ENCODE peak calls at places on chromosomes 16 and 17, in four cellular contexts. One of them, this sample, is unnamed.

GRCh38 chr16:88339926-88340754 is 42.6 kb upstream of the ZNF469 start:
- DNase-seq in upper lobe of right lung: no peak
- DNase-seq in nucleus accumbens: no peak
- DNase-seq in stimulated activated CD4-positive, alpha-beta T cell treated with anti-CD3 and anti-CD28 coated beads, Interleukin-2, amount 100 ng/mL, for 48 hours: no peak
- DNase-seq in this sample: no peak

GRCh38 chr16:89037261-89038152 is 56.1 kb upstream of the ACSF3 start:
- DNase-seq in upper lobe of right lung: no peak
- DNase-seq in nucleus accumbens: no peak
- DNase-seq in stimulated activated CD4-positive, alpha-beta T cell treated with anti-CD3 and anti-CD28 coated beads, Interleukin-2, amount 100 ng/mL, for 48 hours: peak
- DNase-seq in this sample: no peak

GRCh38 chr16:3608069-3608468 is 3.3 kb downstream of the SLX4 start:
- DNase-seq in upper lobe of right lung: peak
- DNase-seq in nucleus accumbens: no peak
- DNase-seq in stimulated activated CD4-positive, alpha-beta T cell treated with anti-CD3 and anti-CD28 coated beads, Interleukin-2, amount 100 ng/mL, for 48 hours: no peak
- DNase-seq in this sample: no peak

GRCh38 chr16:2468725-2469398 is 2.2 kb upstream of the NTN3 start:
- DNase-seq in upper lobe of right lung: no peak
- DNase-seq in nucleus accumbens: no peak
- DNase-seq in stimulated activated CD4-positive, alpha-beta T cell treated with anti-CD3 and anti-CD28 coated beads, Interleukin-2, amount 100 ng/mL, for 48 hours: no peak
- DNase-seq in this sample: no peak

GRCh38 chr16:64311241-64311640 is 810.6 kb downstream of the CDH11 start:
- DNase-seq in upper lobe of right lung: no peak
- DNase-seq in nucleus accumbens: no peak
- DNase-seq in stimulated activated CD4-positive, alpha-beta T cell treated with anti-CD3 and anti-CD28 coated beads, Interleukin-2, amount 100 ng/mL, for 48 hours: no peak
- DNase-seq in this sample: no peak

GRCh38 chr17:68445671-68446070 is 11.6 kb downstream of the WIPI1 start:
- DNase-seq in upper lobe of right lung: no peak
- DNase-seq in nucleus accumbens: no peak
- DNase-seq in stimulated activated CD4-positive, alpha-beta T cell treated with anti-CD3 and anti-CD28 coated beads, Interleukin-2, amount 100 ng/mL, for 48 hours: no peak
- DNase-seq in this sample: no peak

GRCh38 chr16:58028168-58028455 is 2.6 kb downstream of the MMP15 start:
- DNase-seq in upper lobe of right lung: no peak
- DNase-seq in nucleus accumbens: no peak
- DNase-seq in stimulated activated CD4-positive, alpha-beta T cell treated with anti-CD3 and anti-CD28 coated beads, Interleukin-2, amount 100 ng/mL, for 48 hours: no peak
- DNase-seq in this sample: no peak

GRCh38 chr17:48610282-48611211 is at the start of gene HOXB7:
- DNase-seq in upper lobe of right lung: peak
- DNase-seq in nucleus accumbens: no peak
- DNase-seq in stimulated activated CD4-positive, alpha-beta T cell treated with anti-CD3 and anti-CD28 coated beads, Interleukin-2, amount 100 ng/mL, for 48 hours: peak
- DNase-seq in this sample: peak

GRCh38 chr17:80981062-80981902 is 10.4 kb upstream of the CHMP6 start:
- DNase-seq in upper lobe of right lung: no peak
- DNase-seq in nucleus accumbens: no peak
- DNase-seq in stimulated activated CD4-positive, alpha-beta T cell treated with anti-CD3 and anti-CD28 coated beads, Interleukin-2, amount 100 ng/mL, for 48 hours: peak
- DNase-seq in this sample: peak

GRCh38 chr17:43308999-43309398 is 75.2 kb upstream of the RNU2-1 start:
- DNase-seq in upper lobe of right lung: no peak
- DNase-seq in nucleus accumbens: no peak
- DNase-seq in stimulated activated CD4-positive, alpha-beta T cell treated with anti-CD3 and anti-CD28 coated beads, Interleukin-2, amount 100 ng/mL, for 48 hours: no peak
- DNase-seq in this sample: no peak

GRCh38 chr17:55202906-55203305 is 61.9 kb upstream of the HLF start:
- DNase-seq in upper lobe of right lung: no peak
- DNase-seq in nucleus accumbens: no peak
- DNase-seq in stimulated activated CD4-positive, alpha-beta T cell treated with anti-CD3 and anti-CD28 coated beads, Interleukin-2, amount 100 ng/mL, for 48 hours: no peak
- DNase-seq in this sample: no peak

GRCh38 chr16:72921620-72922019 is 126.3 kb downstream of the ZFHX3 start:
- DNase-seq in upper lobe of right lung: no peak
- DNase-seq in nucleus accumbens: peak
- DNase-seq in stimulated activated CD4-positive, alpha-beta T cell treated with anti-CD3 and anti-CD28 coated beads, Interleukin-2, amount 100 ng/mL, for 48 hours: no peak
- DNase-seq in this sample: no peak

GRCh38 chr16:51048544-51048943 is 102.5 kb downstream of the SALL1 start:
- DNase-seq in upper lobe of right lung: no peak
- DNase-seq in nucleus accumbens: no peak
- DNase-seq in stimulated activated CD4-positive, alpha-beta T cell treated with anti-CD3 and anti-CD28 coated beads, Interleukin-2, amount 100 ng/mL, for 48 hours: no peak
- DNase-seq in this sample: no peak

GRCh38 chr17:16474012-16474725 is 17.8 kb downstream of the LRRC75A start:
- DNase-seq in upper lobe of right lung: no peak
- DNase-seq in nucleus accumbens: no peak
- DNase-seq in stimulated activated CD4-positive, alpha-beta T cell treated with anti-CD3 and anti-CD28 coated beads, Interleukin-2, amount 100 ng/mL, for 48 hours: no peak
- DNase-seq in this sample: no peak

GRCh38 chr16:57630931-57631845 is 2.8 kb downstream of the ADGRG1 start:
- DNase-seq in upper lobe of right lung: no peak
- DNase-seq in nucleus accumbens: no peak
- DNase-seq in stimulated activated CD4-positive, alpha-beta T cell treated with anti-CD3 and anti-CD28 coated beads, Interleukin-2, amount 100 ng/mL, for 48 hours: no peak
- DNase-seq in this sample: no peak

GRCh38 chr17:81342062-81342699 is 47.1 kb upstream of the SLC38A10 start:
- DNase-seq in upper lobe of right lung: no peak
- DNase-seq in nucleus accumbens: no peak
- DNase-seq in stimulated activated CD4-positive, alpha-beta T cell treated with anti-CD3 and anti-CD28 coated beads, Interleukin-2, amount 100 ng/mL, for 48 hours: no peak
- DNase-seq in this sample: no peak

GRCh38 chr17:30207655-30208054 is 27.8 kb downstream of the SLC6A4 start:
- DNase-seq in upper lobe of right lung: no peak
- DNase-seq in nucleus accumbens: no peak
- DNase-seq in stimulated activated CD4-positive, alpha-beta T cell treated with anti-CD3 and anti-CD28 coated beads, Interleukin-2, amount 100 ng/mL, for 48 hours: no peak
- DNase-seq in this sample: no peak

GRCh38 chr17:48625502-48626201 is 506 bp downstream of the HOXB9 start:
- DNase-seq in upper lobe of right lung: no peak
- DNase-seq in nucleus accumbens: no peak
- DNase-seq in stimulated activated CD4-positive, alpha-beta T cell treated with anti-CD3 and anti-CD28 coated beads, Interleukin-2, amount 100 ng/mL, for 48 hours: no peak
- DNase-seq in this sample: peak

GRCh38 chr17:55622547-55622946 is 100.1 kb downstream of the TMEM100 start:
- DNase-seq in upper lobe of right lung: no peak
- DNase-seq in nucleus accumbens: no peak
- DNase-seq in stimulated activated CD4-positive, alpha-beta T cell treated with anti-CD3 and anti-CD28 coated beads, Interleukin-2, amount 100 ng/mL, for 48 hours: no peak
- DNase-seq in this sample: no peak

GRCh38 chr16:4298761-4299522 is 16.9 kb upstream of the GLIS2 start:
- DNase-seq in upper lobe of right lung: peak
- DNase-seq in nucleus accumbens: no peak
- DNase-seq in stimulated activated CD4-positive, alpha-beta T cell treated with anti-CD3 and anti-CD28 coated beads, Interleukin-2, amount 100 ng/mL, for 48 hours: no peak
- DNase-seq in this sample: no peak

GRCh38 chr17:78888911-78889496 is 14.0 kb downstream of the CEP295NL start:
- DNase-seq in upper lobe of right lung: no peak
- DNase-seq in nucleus accumbens: no peak
- DNase-seq in stimulated activated CD4-positive, alpha-beta T cell treated with anti-CD3 and anti-CD28 coated beads, Interleukin-2, amount 100 ng/mL, for 48 hours: no peak
- DNase-seq in this sample: no peak

GRCh38 chr17:40313660-40314556 is 4.9 kb downstream of the RARA start:
- DNase-seq in upper lobe of right lung: no peak
- DNase-seq in nucleus accumbens: no peak
- DNase-seq in stimulated activated CD4-positive, alpha-beta T cell treated with anti-CD3 and anti-CD28 coated beads, Interleukin-2, amount 100 ng/mL, for 48 hours: no peak
- DNase-seq in this sample: no peak

GRCh38 chr17:44556114-44556853 is 1.0 kb upstream of the FZD2 start:
- DNase-seq in upper lobe of right lung: no peak
- DNase-seq in nucleus accumbens: no peak
- DNase-seq in stimulated activated CD4-positive, alpha-beta T cell treated with anti-CD3 and anti-CD28 coated beads, Interleukin-2, amount 100 ng/mL, for 48 hours: no peak
- DNase-seq in this sample: no peak

GRCh38 chr16:85390511-85391174 is 222.5 kb upstream of the GSE1 start:
- DNase-seq in upper lobe of right lung: peak
- DNase-seq in nucleus accumbens: no peak
- DNase-seq in stimulated activated CD4-positive, alpha-beta T cell treated with anti-CD3 and anti-CD28 coated beads, Interleukin-2, amount 100 ng/mL, for 48 hours: no peak
- DNase-seq in this sample: no peak

This sample was measured in stimulated activated effector memory CD8-positive, alpha-beta T cell treated with anti-CD3 and anti-CD28 coated beads, Interleukin-12 subunit alpha, Interleukin-12 subunit beta, amount 100 ng/mL, for 72 hours.